ENCODE peak calls at places on chromosome 6, in four cellular contexts. C is fibroblast of lung, Z is esophagus squamous epithelium, M is RWPE1. Q is an unnamed sample.

GRCh38 chr6:46788791-46789190 is 4.4 kb upstream of the MEP1A start:
- DNase-seq in C (no peak), Z (no peak), M (no peak), Q (no peak)

GRCh38 chr6:7998103-7998725 is 66.0 kb downstream of the BLOC1S5 start:
- DNase-seq in M (no peak), Z (no peak), C (peak; percentile 84), Q (peak; percentile 99)

GRCh38 chr6:125989631-125990030 is 3.3 kb downstream of the TRMT11 start:
- DNase-seq in C (no peak), Z (no peak), M (no peak), Q (no peak)

GRCh38 chr6:18155864-18156396 is 708 bp downstream of the KDM1B start:
- DNase-seq in C (peak; percentile 14), M (peak; percentile 85), Z (peak; percentile 41), Q (peak; percentile 39)

GRCh38 chr6:117389227-117390057 is 36.3 kb downstream of the ROS1 start:
- DNase-seq in Z (no peak), C (no peak), M (peak; percentile 82), Q (peak; percentile 3)

GRCh38 chr6:111417946-111418345 is 65.1 kb downstream of the REV3L start:
- DNase-seq in Z (no peak), M (no peak), C (no peak), Q (no peak)

GRCh38 chr6:119978274-119978889 is 628.8 kb upstream of the MAN1A1 start:
- DNase-seq in M (peak; percentile 8), Z (no peak), C (peak; percentile 60), Q (peak; percentile 36)

GRCh38 chr6:111555041-111555440 is 50.6 kb downstream of the TRAF3IP2 start:
- DNase-seq in Z (no peak), C (peak; percentile 70), M (no peak), Q (no peak)

GRCh38 chr6:135535989-135536414 is 38.5 kb upstream of the AHI1 start:
- DNase-seq in M (peak; percentile 41), C (peak; percentile 98), Z (no peak), Q (peak; percentile 88)

GRCh38 chr6:27679308-27679967 is 206.5 kb upstream of the ZNF184 start:
- DNase-seq in M (no peak), Z (no peak), C (no peak), Q (no peak)

GRCh38 chr6:35049885-35050284 is 91.3 kb downstream of the TCP11 start:
- DNase-seq in M (no peak), Z (no peak), C (peak; percentile 94), Q (peak; percentile 94)

GRCh38 chr6:140590641-140591040 is 1216.2 kb upstream of the CITED2 start:
- DNase-seq in Z (no peak), M (peak; percentile 1), C (peak; percentile 57), Q (peak; percentile 11)

GRCh38 chr6:21079468-21080048 is 514.0 kb upstream of the SOX4 start:
- DNase-seq in M (no peak), C (peak; percentile 22), Z (no peak), Q (peak; percentile 32)

GRCh38 chr6:68724054-68724453 is 89.0 kb downstream of the ADGRB3 start:
- DNase-seq in M (no peak), C (no peak), Z (no peak), Q (no peak)

GRCh38 chr6:16626650-16627049 is 134.6 kb downstream of the ATXN1 start:
- DNase-seq in M (no peak), C (no peak), Z (no peak), Q (no peak)

GRCh38 chr6:113102761-113103160 is 754.4 kb upstream of the MARCKS start:
- DNase-seq in C (peak; percentile 39), Z (no peak), M (no peak), Q (peak; percentile 38)

GRCh38 chr6:38184041-38184779 is 364.7 kb downstream of the ZFAND3 start:
- DNase-seq in C (no peak), Z (no peak), M (no peak), Q (no peak)

GRCh38 chr6:37731888-37732287 is 34.2 kb upstream of the MDGA1 start:
- DNase-seq in Z (no peak), C (no peak), M (no peak), Q (no peak)

GRCh38 chr6:119590066-119590465 is 240.5 kb upstream of the MAN1A1 start:
- DNase-seq in C (no peak), M (no peak), Z (no peak), Q (no peak)

GRCh38 chr6:40722553-40723258 is 135.5 kb upstream of the LRFN2 start:
- DNase-seq in M (no peak), Z (no peak), C (no peak), Q (peak; percentile 59)

Q was measured in fibroblast of villous mesenchyme.